ENCODE peak calls at places on chromosomes 1 and 21, in six cellular contexts. One of them, this sample, is unnamed.

GRCh38 chr1:226223157-226223785 is at the start of gene MIXL1:
- DNase-seq in A549: no peak
- DNase-seq in upper lobe of left lung: peak
- DNase-seq in ovary: no peak
- DNase-seq in tibial nerve: no peak
- DNase-seq in SK-N-SH: peak
- DNase-seq in this sample: no peak

GRCh38 chr1:160116277-160117147 is 953 bp downstream of the ATP1A2 start:
- DNase-seq in A549: no peak
- DNase-seq in upper lobe of left lung: no peak
- DNase-seq in ovary: no peak
- DNase-seq in tibial nerve: no peak
- DNase-seq in SK-N-SH: no peak
- DNase-seq in this sample: no peak

GRCh38 chr1:225156254-225156653 is 226.8 kb downstream of the DNAH14 start:
- DNase-seq in A549: no peak
- DNase-seq in upper lobe of left lung: no peak
- DNase-seq in ovary: no peak
- DNase-seq in tibial nerve: no peak
- DNase-seq in SK-N-SH: no peak
- DNase-seq in this sample: no peak

GRCh38 chr1:169027607-169028320 is 78.7 kb upstream of the ATP1B1 start:
- DNase-seq in A549: no peak
- DNase-seq in upper lobe of left lung: no peak
- DNase-seq in ovary: peak
- DNase-seq in tibial nerve: no peak
- DNase-seq in SK-N-SH: no peak
- DNase-seq in this sample: no peak

GRCh38 chr1:61132176-61133047 is 50.1 kb downstream of the NFIA start:
- DNase-seq in A549: no peak
- DNase-seq in upper lobe of left lung: no peak
- DNase-seq in ovary: no peak
- DNase-seq in tibial nerve: no peak
- DNase-seq in SK-N-SH: no peak
- DNase-seq in this sample: no peak

GRCh38 chr1:91712981-91713841 is 172.7 kb downstream of the TGFBR3 start:
- DNase-seq in A549: no peak
- DNase-seq in upper lobe of left lung: peak
- DNase-seq in ovary: peak
- DNase-seq in tibial nerve: peak
- DNase-seq in SK-N-SH: no peak
- DNase-seq in this sample: no peak

GRCh38 chr1:33152685-33153432 is 29.0 kb downstream of the TRIM62 start:
- DNase-seq in A549: no peak
- DNase-seq in upper lobe of left lung: no peak
- DNase-seq in ovary: peak
- DNase-seq in tibial nerve: peak
- DNase-seq in SK-N-SH: peak
- DNase-seq in this sample: peak

GRCh38 chr1:244361764-244362473 is 89.8 kb downstream of the ADSS2 start:
- DNase-seq in A549: peak
- DNase-seq in upper lobe of left lung: no peak
- DNase-seq in ovary: no peak
- DNase-seq in tibial nerve: no peak
- DNase-seq in SK-N-SH: no peak
- DNase-seq in this sample: no peak

GRCh38 chr21:29115899-29116298 is 14.5 kb upstream of the MAP3K7CL start:
- DNase-seq in A549: no peak
- DNase-seq in upper lobe of left lung: no peak
- DNase-seq in ovary: no peak
- DNase-seq in tibial nerve: no peak
- DNase-seq in SK-N-SH: no peak
- DNase-seq in this sample: no peak

GRCh38 chr21:34023691-34024381 is 49.5 kb upstream of the MRPS6 start:
- DNase-seq in A549: no peak
- DNase-seq in upper lobe of left lung: no peak
- DNase-seq in ovary: no peak
- DNase-seq in tibial nerve: no peak
- DNase-seq in SK-N-SH: no peak
- DNase-seq in this sample: no peak

GRCh38 chr21:33514234-33514633 is 22.7 kb upstream of the DNAJC28 start:
- DNase-seq in A549: no peak
- DNase-seq in upper lobe of left lung: no peak
- DNase-seq in ovary: no peak
- DNase-seq in tibial nerve: no peak
- DNase-seq in SK-N-SH: no peak
- DNase-seq in this sample: no peak

GRCh38 chr21:42569732-42570301 is 56.2 kb downstream of the SLC37A1 start:
- DNase-seq in A549: no peak
- DNase-seq in upper lobe of left lung: peak
- DNase-seq in ovary: peak
- DNase-seq in tibial nerve: no peak
- DNase-seq in SK-N-SH: no peak
- DNase-seq in this sample: peak

GRCh38 chr1:35448344-35448801 is 108.8 kb downstream of the KIAA0319L start:
- DNase-seq in A549: no peak
- DNase-seq in upper lobe of left lung: no peak
- DNase-seq in ovary: no peak
- DNase-seq in tibial nerve: peak
- DNase-seq in SK-N-SH: no peak
- DNase-seq in this sample: peak

GRCh38 chr1:54335396-54336056 is 70.7 kb downstream of the SSBP3 start:
- DNase-seq in A549: no peak
- DNase-seq in upper lobe of left lung: no peak
- DNase-seq in ovary: peak
- DNase-seq in tibial nerve: peak
- DNase-seq in SK-N-SH: no peak
- DNase-seq in this sample: peak

GRCh38 chr1:66505671-66506392 is 28.1 kb upstream of the SGIP1 start:
- DNase-seq in A549: no peak
- DNase-seq in upper lobe of left lung: no peak
- DNase-seq in ovary: no peak
- DNase-seq in tibial nerve: no peak
- DNase-seq in SK-N-SH: no peak
- DNase-seq in this sample: no peak

GRCh38 chr21:15514073-15514946 is 215.5 kb upstream of the USP25 start:
- DNase-seq in A549: no peak
- DNase-seq in upper lobe of left lung: no peak
- DNase-seq in ovary: no peak
- DNase-seq in tibial nerve: no peak
- DNase-seq in SK-N-SH: no peak
- DNase-seq in this sample: no peak

GRCh38 chr1:27099904-27100796 is 54.8 kb downstream of the SLC9A1 start:
- DNase-seq in A549: peak
- DNase-seq in upper lobe of left lung: no peak
- DNase-seq in ovary: peak
- DNase-seq in tibial nerve: peak
- DNase-seq in SK-N-SH: peak
- DNase-seq in this sample: no peak

GRCh38 chr21:35475768-35476167 is 426.7 kb upstream of the RUNX1 start:
- DNase-seq in A549: no peak
- DNase-seq in upper lobe of left lung: no peak
- DNase-seq in ovary: no peak
- DNase-seq in tibial nerve: no peak
- DNase-seq in SK-N-SH: no peak
- DNase-seq in this sample: no peak

GRCh38 chr1:104787866-104788510 is 1038.3 kb downstream of the AMY1C start:
- DNase-seq in A549: no peak
- DNase-seq in upper lobe of left lung: peak
- DNase-seq in ovary: no peak
- DNase-seq in tibial nerve: no peak
- DNase-seq in SK-N-SH: no peak
- DNase-seq in this sample: no peak

GRCh38 chr1:6235302-6235680 is 473 bp downstream of the ICMT start:
- DNase-seq in A549: no peak
- DNase-seq in upper lobe of left lung: no peak
- DNase-seq in ovary: no peak
- DNase-seq in tibial nerve: no peak
- DNase-seq in SK-N-SH: no peak
- DNase-seq in this sample: no peak

GRCh38 chr21:31505975-31506374 is 153.5 kb upstream of the SOD1 start:
- DNase-seq in A549: no peak
- DNase-seq in upper lobe of left lung: no peak
- DNase-seq in ovary: no peak
- DNase-seq in tibial nerve: no peak
- DNase-seq in SK-N-SH: no peak
- DNase-seq in this sample: no peak

GRCh38 chr1:84719477-84720274 is 29.4 kb upstream of the SSX2IP start:
- DNase-seq in A549: no peak
- DNase-seq in upper lobe of left lung: no peak
- DNase-seq in ovary: no peak
- DNase-seq in tibial nerve: no peak
- DNase-seq in SK-N-SH: no peak
- DNase-seq in this sample: no peak

GRCh38 chr1:150053911-150054310 is 13.7 kb upstream of the VPS45 start:
- DNase-seq in A549: no peak
- DNase-seq in upper lobe of left lung: no peak
- DNase-seq in ovary: no peak
- DNase-seq in tibial nerve: no peak
- DNase-seq in SK-N-SH: no peak
- DNase-seq in this sample: no peak

GRCh38 chr1:167373398-167373797 is 144.9 kb downstream of the CD247 start:
- DNase-seq in A549: no peak
- DNase-seq in upper lobe of left lung: no peak
- DNase-seq in ovary: no peak
- DNase-seq in tibial nerve: no peak
- DNase-seq in SK-N-SH: peak
- DNase-seq in this sample: no peak

GRCh38 chr1:71509051-71509595 is 428.3 kb upstream of the ZRANB2 start:
- DNase-seq in A549: no peak
- DNase-seq in upper lobe of left lung: no peak
- DNase-seq in ovary: no peak
- DNase-seq in tibial nerve: no peak
- DNase-seq in SK-N-SH: no peak
- DNase-seq in this sample: no peak

GRCh38 chr1:162930532-162931438 is 69.8 kb upstream of the CCDC190 start:
- DNase-seq in A549: no peak
- DNase-seq in upper lobe of left lung: no peak
- DNase-seq in ovary: no peak
- DNase-seq in tibial nerve: no peak
- DNase-seq in SK-N-SH: no peak
- DNase-seq in this sample: peak

GRCh38 chr1:194159941-194160340 is 973.5 kb upstream of the B3GALT2 start:
- DNase-seq in A549: no peak
- DNase-seq in upper lobe of left lung: no peak
- DNase-seq in ovary: no peak
- DNase-seq in tibial nerve: no peak
- DNase-seq in SK-N-SH: no peak
- DNase-seq in this sample: no peak

DNA sequence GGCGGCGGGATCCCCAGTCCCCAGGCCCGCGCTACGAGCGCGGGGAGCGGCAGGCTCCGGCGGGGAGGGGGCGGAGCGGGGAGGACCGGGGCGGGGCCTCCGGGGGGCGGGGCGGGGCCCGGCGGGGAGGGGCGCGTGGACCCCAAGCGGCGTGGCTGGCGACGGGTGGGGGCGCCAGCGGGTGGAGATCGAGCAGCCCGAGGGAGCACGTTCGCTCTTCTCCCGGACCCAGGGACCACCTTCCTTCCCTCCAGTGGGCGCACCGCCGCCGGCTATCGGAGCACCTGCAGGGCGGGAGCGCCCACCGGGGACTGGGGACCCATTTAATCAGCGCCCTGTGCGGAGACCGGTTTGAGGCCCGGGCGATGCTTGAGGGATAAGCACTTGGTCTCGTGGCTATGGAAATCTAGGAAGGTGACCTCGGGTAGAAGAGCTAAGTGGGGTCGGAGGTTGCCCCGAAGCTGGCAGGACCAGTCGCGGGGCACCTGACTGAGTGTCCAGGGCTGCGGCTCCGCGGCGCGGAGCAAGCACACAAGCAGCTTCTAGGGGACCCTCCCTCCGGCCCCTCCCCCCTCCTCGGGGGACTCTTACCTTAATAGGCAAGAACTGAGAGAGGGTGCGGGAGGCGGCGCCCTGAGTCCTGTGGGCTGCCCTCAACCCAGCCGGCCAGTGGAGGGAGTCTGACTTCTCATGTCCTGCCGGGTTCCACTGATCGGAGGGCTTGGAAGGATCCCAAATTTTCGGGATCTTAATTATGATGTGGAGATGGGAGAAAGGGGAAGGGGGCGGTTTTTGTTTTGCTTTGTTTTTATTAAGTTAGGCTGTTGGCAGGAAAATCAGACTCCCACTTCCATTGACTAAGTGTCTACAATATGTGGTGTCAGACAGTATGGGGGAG is at the start of gene TSPAN2:
- DNase-seq in A549: peak
- DNase-seq in upper lobe of left lung: peak
- DNase-seq in ovary: peak
- DNase-seq in tibial nerve: no peak
- DNase-seq in SK-N-SH: peak
- DNase-seq in this sample: peak
- H3K27ac ChIP-seq in A549: peak
- H3K27ac ChIP-seq in upper lobe of left lung: peak
- H3K27ac ChIP-seq in ovary: peak
- H3K27ac ChIP-seq in tibial nerve: peak
- H3K27ac ChIP-seq in SK-N-SH: no peak
- H3K27ac ChIP-seq in this sample: peak

GRCh38 chr1:22031214-22031962 is 21.1 kb upstream of the CDC42 start:
- DNase-seq in A549: no peak
- DNase-seq in upper lobe of left lung: no peak
- DNase-seq in ovary: no peak
- DNase-seq in tibial nerve: no peak
- DNase-seq in SK-N-SH: peak
- DNase-seq in this sample: peak
- TF ChIP-seq EP300 in A549: no peak
- TF ChIP-seq EP300 in upper lobe of left lung: no peak
- TF ChIP-seq EP300 in ovary: no peak
- TF ChIP-seq EP300 in tibial nerve: no peak
- TF ChIP-seq EP300 in SK-N-SH: no peak
- TF ChIP-seq EP300 in this sample: peak

DNA sequence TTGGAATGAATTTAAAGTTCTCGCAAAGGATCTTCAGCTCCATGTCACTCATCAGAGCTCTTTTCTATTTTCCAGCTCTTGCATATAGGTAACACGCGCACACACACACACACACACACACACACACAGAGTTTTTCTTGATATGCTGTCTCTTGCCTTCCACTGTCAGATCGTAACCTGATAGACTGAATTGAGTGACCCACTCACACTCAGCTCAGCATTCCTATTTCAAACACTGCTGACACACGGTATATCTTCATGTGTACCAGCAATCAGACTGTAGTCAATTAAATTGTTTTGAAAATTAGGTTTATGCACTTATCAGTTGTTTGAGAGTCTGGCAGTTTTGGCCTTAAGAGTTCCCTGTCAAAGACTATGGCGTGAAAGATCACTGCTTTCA is 214.2 kb downstream of the PBX1 start:
- DNase-seq in A549: no peak
- DNase-seq in upper lobe of left lung: no peak
- DNase-seq in ovary: no peak
- DNase-seq in tibial nerve: no peak
- DNase-seq in SK-N-SH: no peak
- DNase-seq in this sample: no peak
- H3K27ac ChIP-seq in A549: peak
- H3K27ac ChIP-seq in upper lobe of left lung: peak
- H3K27ac ChIP-seq in ovary: peak
- H3K27ac ChIP-seq in tibial nerve: no peak
- H3K27ac ChIP-seq in SK-N-SH: peak
- H3K27ac ChIP-seq in this sample: no peak

GRCh38 chr1:65002508-65003315 is 36.4 kb upstream of the JAK1 start:
- DNase-seq in A549: peak
- DNase-seq in upper lobe of left lung: peak
- DNase-seq in ovary: peak
- DNase-seq in tibial nerve: peak
- DNase-seq in SK-N-SH: no peak
- DNase-seq in this sample: peak
- TF ChIP-seq EP300 in A549: no peak
- TF ChIP-seq EP300 in upper lobe of left lung: peak
- TF ChIP-seq EP300 in ovary: peak
- TF ChIP-seq EP300 in tibial nerve: peak
- TF ChIP-seq EP300 in SK-N-SH: no peak
- TF ChIP-seq EP300 in this sample: peak